ENCODE peak calls at places on chromosomes 1 and 21, in six cellular contexts. One of them, this sample, is unnamed.

GRCh38 chr1:90768098-90768497 is 51.0 kb upstream of the BARHL2 start:
- DNase-seq in transverse colon: no peak
- DNase-seq in vagina: no peak
- DNase-seq in GM12892: no peak
- DNase-seq in K562: no peak
- DNase-seq in sigmoid colon: no peak
- DNase-seq in this sample: no peak

GRCh38 chr1:77095231-77095630 is 124.0 kb downstream of the PIGK start:
- DNase-seq in transverse colon: no peak
- DNase-seq in vagina: no peak
- DNase-seq in GM12892: no peak
- DNase-seq in K562: no peak
- DNase-seq in sigmoid colon: no peak
- DNase-seq in this sample: no peak

GRCh38 chr1:38256072-38256471 is 209.5 kb upstream of the POU3F1 start:
- DNase-seq in transverse colon: no peak
- DNase-seq in vagina: no peak
- DNase-seq in GM12892: no peak
- DNase-seq in K562: no peak
- DNase-seq in sigmoid colon: peak; percentile 27
- DNase-seq in this sample: peak; percentile 65

GRCh38 chr1:12565094-12565965 is 52.7 kb downstream of the DHRS3 start:
- DNase-seq in transverse colon: no peak
- DNase-seq in vagina: no peak
- DNase-seq in GM12892: no peak
- DNase-seq in K562: no peak
- DNase-seq in sigmoid colon: no peak
- DNase-seq in this sample: no peak

GRCh38 chr1:6490181-6491075 is 1.0 kb downstream of the PLEKHG5 start:
- DNase-seq in transverse colon: peak; percentile 84
- DNase-seq in vagina: no peak
- DNase-seq in GM12892: peak; percentile 83
- DNase-seq in K562: peak; percentile 82
- DNase-seq in sigmoid colon: no peak
- DNase-seq in this sample: peak; percentile 91

GRCh38 chr1:24149854-24150227 is 6.9 kb upstream of the IL22RA1 start:
- DNase-seq in transverse colon: peak; percentile 74
- DNase-seq in vagina: no peak
- DNase-seq in GM12892: no peak
- DNase-seq in K562: peak; percentile 78
- DNase-seq in sigmoid colon: no peak
- DNase-seq in this sample: no peak

GRCh38 chr1:61187380-61188086 is 105.2 kb downstream of the NFIA start:
- DNase-seq in transverse colon: no peak
- DNase-seq in vagina: no peak
- DNase-seq in GM12892: no peak
- DNase-seq in K562: no peak
- DNase-seq in sigmoid colon: no peak
- DNase-seq in this sample: no peak

GRCh38 chr1:225931270-225932129 is 7.5 kb upstream of the PYCR2 start:
- DNase-seq in transverse colon: no peak
- DNase-seq in vagina: no peak
- DNase-seq in GM12892: no peak
- DNase-seq in K562: peak; percentile 83
- DNase-seq in sigmoid colon: no peak
- DNase-seq in this sample: no peak

GRCh38 chr1:230226004-230226800 is 159.2 kb downstream of the GALNT2 start:
- DNase-seq in transverse colon: no peak
- DNase-seq in vagina: no peak
- DNase-seq in GM12892: no peak
- DNase-seq in K562: no peak
- DNase-seq in sigmoid colon: no peak
- DNase-seq in this sample: no peak

GRCh38 chr1:2972879-2973575 is 48.2 kb upstream of the ACTRT2 start:
- DNase-seq in transverse colon: no peak
- DNase-seq in vagina: peak; percentile 95
- DNase-seq in GM12892: no peak
- DNase-seq in K562: no peak
- DNase-seq in sigmoid colon: peak; percentile 58
- DNase-seq in this sample: peak; percentile 13

GRCh38 chr1:167517535-167518330 is 596 bp downstream of the CD247 start:
- DNase-seq in transverse colon: peak; percentile 22
- DNase-seq in vagina: no peak
- DNase-seq in GM12892: no peak
- DNase-seq in K562: peak; percentile 84
- DNase-seq in sigmoid colon: no peak
- DNase-seq in this sample: peak; percentile 42

GRCh38 chr1:64235133-64235532 is 31.7 kb downstream of the UBE2U start:
- DNase-seq in transverse colon: no peak
- DNase-seq in vagina: no peak
- DNase-seq in GM12892: no peak
- DNase-seq in K562: no peak
- DNase-seq in sigmoid colon: no peak
- DNase-seq in this sample: no peak

GRCh38 chr1:219299420-219299819 is 125.7 kb downstream of the LYPLAL1 start:
- DNase-seq in transverse colon: no peak
- DNase-seq in vagina: no peak
- DNase-seq in GM12892: no peak
- DNase-seq in K562: no peak
- DNase-seq in sigmoid colon: no peak
- DNase-seq in this sample: no peak

GRCh38 chr1:31802190-31803150 is 13.4 kb downstream of the SPOCD1 start:
- DNase-seq in transverse colon: no peak
- DNase-seq in vagina: peak; percentile 4
- DNase-seq in GM12892: no peak
- DNase-seq in K562: no peak
- DNase-seq in sigmoid colon: no peak
- DNase-seq in this sample: no peak

GRCh38 chr1:155137550-155137949 is 1.9 kb downstream of the SLC50A1 start:
- DNase-seq in transverse colon: no peak
- DNase-seq in vagina: no peak
- DNase-seq in GM12892: no peak
- DNase-seq in K562: peak; percentile 56
- DNase-seq in sigmoid colon: no peak
- DNase-seq in this sample: no peak

GRCh38 chr1:20603473-20604464 is 14.9 kb downstream of the CDA start:
- DNase-seq in transverse colon: no peak
- DNase-seq in vagina: no peak
- DNase-seq in GM12892: no peak
- DNase-seq in K562: no peak
- DNase-seq in sigmoid colon: no peak
- DNase-seq in this sample: peak; percentile 26

GRCh38 chr1:224541901-224542610 is 74.1 kb upstream of the CNIH3 start:
- DNase-seq in transverse colon: no peak
- DNase-seq in vagina: no peak
- DNase-seq in GM12892: no peak
- DNase-seq in K562: no peak
- DNase-seq in sigmoid colon: no peak
- DNase-seq in this sample: no peak

GRCh38 chr1:22277662-22278061 is 134.8 kb upstream of the WNT4 start:
- DNase-seq in transverse colon: no peak
- DNase-seq in vagina: no peak
- DNase-seq in GM12892: no peak
- DNase-seq in K562: no peak
- DNase-seq in sigmoid colon: no peak
- DNase-seq in this sample: no peak

GRCh38 chr1:9014475-9015375 is 11.5 kb downstream of the SLC2A7 start:
- DNase-seq in transverse colon: no peak
- DNase-seq in vagina: no peak
- DNase-seq in GM12892: no peak
- DNase-seq in K562: no peak
- DNase-seq in sigmoid colon: no peak
- DNase-seq in this sample: peak; percentile 78

GRCh38 chr1:218739426-218739825 is 394.3 kb downstream of the TGFB2 start:
- DNase-seq in transverse colon: peak; percentile 8
- DNase-seq in vagina: no peak
- DNase-seq in GM12892: no peak
- DNase-seq in K562: no peak
- DNase-seq in sigmoid colon: peak; percentile 72
- DNase-seq in this sample: no peak

GRCh38 chr1:246588322-246588721 is 22.1 kb downstream of the CNST start:
- DNase-seq in transverse colon: no peak
- DNase-seq in vagina: no peak
- DNase-seq in GM12892: no peak
- DNase-seq in K562: no peak
- DNase-seq in sigmoid colon: no peak
- DNase-seq in this sample: no peak

GRCh38 chr1:32791881-32792280 is 25.3 kb downstream of the YARS1 start:
- DNase-seq in transverse colon: no peak
- DNase-seq in vagina: no peak
- DNase-seq in GM12892: no peak
- DNase-seq in K562: no peak
- DNase-seq in sigmoid colon: no peak
- DNase-seq in this sample: no peak

GRCh38 chr1:95863086-95863485 is 629.1 kb downstream of the RWDD3 start:
- DNase-seq in transverse colon: no peak
- DNase-seq in vagina: no peak
- DNase-seq in GM12892: no peak
- DNase-seq in K562: no peak
- DNase-seq in sigmoid colon: no peak
- DNase-seq in this sample: no peak

DNA sequence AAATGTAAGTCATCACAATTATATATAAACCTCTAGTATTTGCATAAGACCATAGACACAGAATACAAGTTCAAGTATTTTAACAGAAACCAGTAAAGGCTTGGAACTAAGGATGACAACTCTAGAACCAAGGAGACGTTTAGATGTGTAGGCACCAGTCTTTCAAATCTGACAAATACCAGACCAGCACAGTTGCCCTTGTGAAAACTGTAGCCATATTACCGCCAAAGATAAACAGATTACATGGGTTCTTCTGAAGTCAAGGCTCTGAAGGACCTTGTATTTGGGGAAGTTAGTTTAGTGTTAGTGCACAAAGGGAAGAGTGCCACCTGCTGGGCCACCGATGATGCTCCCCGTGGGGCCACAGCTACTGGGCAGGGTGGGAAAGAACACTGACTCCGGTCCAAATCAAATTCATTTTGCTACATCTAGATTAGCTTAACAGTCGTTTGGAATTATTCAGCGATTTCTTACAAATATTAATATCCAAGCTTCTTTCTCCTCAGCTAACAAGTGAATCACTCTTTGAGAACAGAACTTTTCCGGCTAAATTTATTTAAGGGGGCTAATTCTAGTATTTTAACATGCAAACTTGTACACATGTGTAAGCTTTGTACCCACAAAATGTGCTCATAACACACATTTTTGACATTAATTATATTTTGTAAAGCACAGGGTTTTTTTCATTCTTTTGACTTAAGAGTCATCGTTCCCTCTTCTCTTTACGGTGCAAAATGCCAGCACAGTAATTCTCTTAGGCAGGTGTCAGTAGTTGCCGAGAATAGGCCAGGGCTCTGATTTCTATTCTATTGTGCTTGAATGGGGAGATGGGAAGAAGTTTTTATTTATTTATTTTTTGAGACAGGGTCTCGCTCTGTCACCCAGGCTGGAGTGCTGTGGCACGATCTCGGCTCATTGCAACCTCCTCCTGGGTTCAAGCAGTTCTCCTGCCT is 8.0 kb upstream of the NIBAN1 start:
- DNase-seq in transverse colon: peak; percentile 82
- DNase-seq in vagina: no peak
- DNase-seq in GM12892: peak; percentile 35
- DNase-seq in K562: peak; percentile 63
- DNase-seq in sigmoid colon: peak; percentile 91
- DNase-seq in this sample: peak; percentile 54
- TF ChIP-seq POLR2AphosphoS5 in transverse colon: no peak
- TF ChIP-seq POLR2AphosphoS5 in vagina: peak; percentile 43
- TF ChIP-seq POLR2AphosphoS5 in GM12892: no peak
- TF ChIP-seq POLR2AphosphoS5 in K562: no peak
- TF ChIP-seq POLR2AphosphoS5 in sigmoid colon: no peak
- TF ChIP-seq POLR2AphosphoS5 in this sample: no peak

DNA sequence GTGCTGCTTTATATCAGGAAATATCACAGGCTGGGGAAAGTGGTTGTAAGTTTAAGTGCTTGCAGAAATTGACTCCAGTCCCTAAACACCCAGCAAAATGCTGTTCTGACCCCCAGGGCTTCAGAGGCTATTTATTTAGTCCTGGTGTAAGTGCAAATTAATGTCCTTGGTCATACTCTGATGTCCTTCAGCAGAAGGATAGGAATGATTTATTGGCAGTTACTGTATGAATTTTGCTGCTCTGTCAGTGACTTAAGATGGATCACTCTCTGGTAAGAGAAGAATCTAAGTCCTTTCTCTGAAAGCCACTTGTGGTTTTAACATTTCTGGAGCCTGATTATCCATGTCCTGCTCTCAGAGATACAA is 21.9 kb downstream of the FAM20B start:
- DNase-seq in transverse colon: no peak
- DNase-seq in vagina: no peak
- DNase-seq in GM12892: no peak
- DNase-seq in K562: no peak
- DNase-seq in sigmoid colon: no peak
- DNase-seq in this sample: no peak
- TF ChIP-seq POLR2A in transverse colon: no peak
- TF ChIP-seq POLR2A in vagina: no peak
- TF ChIP-seq POLR2A in GM12892: no peak
- TF ChIP-seq POLR2A in K562: no peak
- TF ChIP-seq POLR2A in sigmoid colon: no peak
- TF ChIP-seq POLR2A in this sample: no peak

GRCh38 chr1:87951852-87952251 is 623.2 kb downstream of the LMO4 start:
- DNase-seq in transverse colon: no peak
- DNase-seq in vagina: no peak
- DNase-seq in GM12892: no peak
- DNase-seq in K562: no peak
- DNase-seq in sigmoid colon: peak; percentile 63
- DNase-seq in this sample: no peak
- TF ChIP-seq POLR2AphosphoS5 in transverse colon: no peak
- TF ChIP-seq POLR2AphosphoS5 in vagina: no peak
- TF ChIP-seq POLR2AphosphoS5 in GM12892: no peak
- TF ChIP-seq POLR2AphosphoS5 in K562: no peak
- TF ChIP-seq POLR2AphosphoS5 in sigmoid colon: no peak
- TF ChIP-seq POLR2AphosphoS5 in this sample: no peak

GRCh38 chr1:109151146-109151545 is 37.2 kb downstream of the ELAPOR1 start:
- DNase-seq in transverse colon: peak; percentile 65
- DNase-seq in vagina: no peak
- DNase-seq in GM12892: no peak
- DNase-seq in K562: peak; percentile 52
- DNase-seq in sigmoid colon: no peak
- DNase-seq in this sample: peak; percentile 32
- TF ChIP-seq POLR2A in transverse colon: no peak
- TF ChIP-seq POLR2A in vagina: no peak
- TF ChIP-seq POLR2A in GM12892: no peak
- TF ChIP-seq POLR2A in K562: no peak
- TF ChIP-seq POLR2A in sigmoid colon: no peak
- TF ChIP-seq POLR2A in this sample: no peak

GRCh38 chr21:45887788-45888187 is 93.8 kb upstream of the COL6A1 start:
- DNase-seq in transverse colon: no peak
- DNase-seq in vagina: no peak
- DNase-seq in GM12892: no peak
- DNase-seq in K562: no peak
- DNase-seq in sigmoid colon: no peak
- DNase-seq in this sample: no peak
- TF ChIP-seq POLR2AphosphoS5 in transverse colon: no peak
- TF ChIP-seq POLR2AphosphoS5 in vagina: no peak
- TF ChIP-seq POLR2AphosphoS5 in GM12892: no peak
- TF ChIP-seq POLR2AphosphoS5 in K562: no peak
- TF ChIP-seq POLR2AphosphoS5 in sigmoid colon: no peak
- TF ChIP-seq POLR2AphosphoS5 in this sample: no peak